ENCODE peak calls at places on chromosomes 7 and 10, in six cellular contexts. One of them, this sample, is unnamed.
A peak's percentile ranks its signal among the peaks of the same experiment; 100 is the strongest.

GRCh38 chr10:5977471-5978370 is at the start of gene IL15RA:
- DNase-seq in HepG2: peak; percentile 24
- DNase-seq in stomach: peak; percentile 90
- DNase-seq in tibial nerve: no peak
- DNase-seq in NB4: peak; percentile 86
- DNase-seq in ovary: peak; percentile 70
- DNase-seq in this sample: peak; percentile 74

GRCh38 chr10:75197066-75197465 is 13.5 kb upstream of the VDAC2 start:
- DNase-seq in tibial nerve: no peak
- DNase-seq in stomach: no peak
- DNase-seq in ovary: no peak
- DNase-seq in HepG2: no peak
- DNase-seq in NB4: no peak
- DNase-seq in this sample: no peak

GRCh38 chr7:41912851-41913580 is 210.1 kb upstream of the INHBA start:
- DNase-seq in tibial nerve: no peak
- DNase-seq in stomach: no peak
- DNase-seq in HepG2: no peak
- DNase-seq in NB4: no peak
- DNase-seq in ovary: no peak
- DNase-seq in this sample: no peak

GRCh38 chr10:21534611-21535493 is 820 bp downstream of the MLLT10 start:
- DNase-seq in NB4: peak; percentile 68
- DNase-seq in stomach: peak; percentile 48
- DNase-seq in ovary: peak; percentile 74
- DNase-seq in HepG2: peak; percentile 60
- DNase-seq in tibial nerve: peak; percentile 48
- DNase-seq in this sample: no peak

GRCh38 chr7:20578257-20578771 is 37.2 kb upstream of the ABCB5 start:
- DNase-seq in NB4: no peak
- DNase-seq in tibial nerve: no peak
- DNase-seq in HepG2: no peak
- DNase-seq in ovary: no peak
- DNase-seq in stomach: no peak
- DNase-seq in this sample: no peak

GRCh38 chr7:117502338-117502737 is 22.5 kb downstream of the CFTR start:
- DNase-seq in stomach: no peak
- DNase-seq in tibial nerve: no peak
- DNase-seq in ovary: no peak
- DNase-seq in HepG2: no peak
- DNase-seq in NB4: no peak
- DNase-seq in this sample: no peak

GRCh38 chr10:97434055-97434454 is 8.1 kb downstream of the PGAM1 start:
- DNase-seq in ovary: no peak
- DNase-seq in NB4: peak; percentile 49
- DNase-seq in stomach: no peak
- DNase-seq in HepG2: no peak
- DNase-seq in tibial nerve: no peak
- DNase-seq in this sample: no peak

GRCh38 chr10:120184547-120185337 is 272.3 kb upstream of the PLPP4 start:
- DNase-seq in NB4: no peak
- DNase-seq in ovary: no peak
- DNase-seq in HepG2: no peak
- DNase-seq in stomach: no peak
- DNase-seq in tibial nerve: no peak
- DNase-seq in this sample: no peak

GRCh38 chr10:29784175-29784773 is 149.5 kb upstream of the SVIL start:
- DNase-seq in HepG2: peak; percentile 29
- DNase-seq in ovary: peak; percentile 56
- DNase-seq in stomach: peak; percentile 41
- DNase-seq in NB4: no peak
- DNase-seq in tibial nerve: peak; percentile 17
- DNase-seq in this sample: peak; percentile 77

GRCh38 chr7:37208528-37208927 is 240.1 kb downstream of the ELMO1 start:
- DNase-seq in NB4: peak; percentile 61
- DNase-seq in ovary: peak; percentile 50
- DNase-seq in stomach: peak; percentile 40
- DNase-seq in HepG2: peak; percentile 53
- DNase-seq in tibial nerve: peak; percentile 65
- DNase-seq in this sample: peak; percentile 32

GRCh38 chr7:86645676-86646276 is 2.1 kb downstream of the GRM3 start:
- DNase-seq in ovary: no peak
- DNase-seq in tibial nerve: no peak
- DNase-seq in HepG2: no peak
- DNase-seq in NB4: no peak
- DNase-seq in stomach: no peak
- DNase-seq in this sample: no peak

GRCh38 chr10:119502618-119503155 is 39.8 kb downstream of the RGS10 start:
- DNase-seq in tibial nerve: no peak
- DNase-seq in ovary: no peak
- DNase-seq in stomach: no peak
- DNase-seq in NB4: no peak
- DNase-seq in HepG2: no peak
- DNase-seq in this sample: no peak

GRCh38 chr7:371779-372545 is 82.0 kb downstream of the FOXL3 start:
- DNase-seq in ovary: peak; percentile 30
- DNase-seq in tibial nerve: peak; percentile 8
- DNase-seq in stomach: peak; percentile 25
- DNase-seq in HepG2: no peak
- DNase-seq in NB4: peak; percentile 29
- DNase-seq in this sample: peak; percentile 48

GRCh38 chr7:44622342-44623151 is 16.1 kb downstream of the OGDH start:
- DNase-seq in ovary: no peak
- DNase-seq in NB4: no peak
- DNase-seq in stomach: no peak
- DNase-seq in HepG2: peak; percentile 71
- DNase-seq in tibial nerve: no peak
- DNase-seq in this sample: peak; percentile 27

GRCh38 chr7:44348300-44348699 is 22.9 kb upstream of the CAMK2B start:
- DNase-seq in NB4: peak; percentile 75
- DNase-seq in stomach: no peak
- DNase-seq in tibial nerve: no peak
- DNase-seq in ovary: no peak
- DNase-seq in HepG2: peak; percentile 51
- DNase-seq in this sample: peak; percentile 70

GRCh38 chr10:94409016-94409657 is 6.8 kb downstream of the TBC1D12 start:
- DNase-seq in tibial nerve: no peak
- DNase-seq in HepG2: no peak
- DNase-seq in ovary: no peak
- DNase-seq in NB4: no peak
- DNase-seq in stomach: no peak
- DNase-seq in this sample: no peak

GRCh38 chr7:5694221-5694754 is 87.2 kb downstream of the RNF216 start:
- DNase-seq in tibial nerve: no peak
- DNase-seq in ovary: no peak
- DNase-seq in stomach: no peak
- DNase-seq in HepG2: no peak
- DNase-seq in NB4: no peak
- DNase-seq in this sample: peak; percentile 45

GRCh38 chr7:91151916-91152315 is 112.3 kb upstream of the FZD1 start:
- DNase-seq in stomach: no peak
- DNase-seq in NB4: no peak
- DNase-seq in ovary: no peak
- DNase-seq in HepG2: no peak
- DNase-seq in tibial nerve: no peak
- DNase-seq in this sample: no peak

GRCh38 chr10:29469481-29470354 is 165.1 kb downstream of the SVIL start:
- DNase-seq in NB4: no peak
- DNase-seq in ovary: peak; percentile 64
- DNase-seq in tibial nerve: no peak
- DNase-seq in HepG2: no peak
- DNase-seq in stomach: no peak
- DNase-seq in this sample: no peak

GRCh38 chr10:19133992-19134391 is 85.4 kb downstream of the MALRD1 start:
- DNase-seq in NB4: no peak
- DNase-seq in ovary: no peak
- DNase-seq in HepG2: no peak
- DNase-seq in stomach: no peak
- DNase-seq in tibial nerve: no peak
- DNase-seq in this sample: no peak

GRCh38 chr7:28107960-28108359 is 72.6 kb downstream of the JAZF1 start:
- DNase-seq in NB4: no peak
- DNase-seq in tibial nerve: no peak
- DNase-seq in ovary: no peak
- DNase-seq in stomach: no peak
- DNase-seq in HepG2: no peak
- DNase-seq in this sample: peak; percentile 39

GRCh38 chr7:771241-772004 is 44.3 kb upstream of the PRKAR1B start:
- DNase-seq in tibial nerve: peak; percentile 40
- DNase-seq in NB4: no peak
- DNase-seq in stomach: peak; percentile 60
- DNase-seq in ovary: peak; percentile 90
- DNase-seq in HepG2: no peak
- DNase-seq in this sample: no peak

GRCh38 chr7:31883761-31884164 is 186.4 kb downstream of the PDE1C start:
- DNase-seq in stomach: no peak
- DNase-seq in tibial nerve: no peak
- DNase-seq in ovary: no peak
- DNase-seq in HepG2: no peak
- DNase-seq in NB4: peak; percentile 63
- DNase-seq in this sample: peak; percentile 43

GRCh38 chr7:30310674-30311362 is 26.4 kb downstream of the ZNRF2 start:
- DNase-seq in tibial nerve: no peak
- DNase-seq in NB4: no peak
- DNase-seq in HepG2: no peak
- DNase-seq in ovary: no peak
- DNase-seq in stomach: no peak
- DNase-seq in this sample: no peak

GRCh38 chr10:15824498-15824897 is 35.8 kb downstream of the MINDY3 start:
- DNase-seq in tibial nerve: no peak
- DNase-seq in NB4: peak; percentile 2
- DNase-seq in HepG2: no peak
- DNase-seq in ovary: no peak
- DNase-seq in stomach: no peak
- DNase-seq in this sample: no peak

GRCh38 chr10:57202356-57202755 is 841.3 kb upstream of the ZWINT start:
- DNase-seq in HepG2: no peak
- DNase-seq in ovary: no peak
- DNase-seq in tibial nerve: no peak
- DNase-seq in stomach: no peak
- DNase-seq in NB4: no peak
- DNase-seq in this sample: no peak

DNA sequence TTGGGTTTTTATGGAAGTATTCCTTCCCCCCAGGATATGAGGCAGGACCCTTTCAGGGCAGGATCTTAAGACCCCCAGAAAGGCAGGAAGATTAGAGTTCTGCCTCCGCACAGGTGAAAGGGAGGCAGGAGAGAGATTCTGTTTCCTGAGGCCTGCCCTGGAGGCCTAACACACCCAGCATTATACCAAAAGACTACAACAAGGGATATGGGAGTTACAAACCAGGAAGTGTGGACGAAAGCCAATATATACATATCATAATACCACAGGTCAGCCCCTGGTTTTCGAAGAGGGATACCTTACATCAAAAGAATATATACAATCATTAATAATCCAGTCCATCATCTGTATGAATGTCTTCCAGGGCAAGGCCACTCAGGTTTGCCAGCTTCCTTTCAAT is 14.2 kb downstream of the MINPP1 start:
- DNase-seq in tibial nerve: no peak
- DNase-seq in HepG2: no peak
- DNase-seq in stomach: no peak
- DNase-seq in ovary: no peak
- DNase-seq in NB4: no peak
- DNase-seq in this sample: no peak
- TF ChIP-seq POLR2A in tibial nerve: no peak
- TF ChIP-seq POLR2A in HepG2: no peak
- TF ChIP-seq POLR2A in stomach: no peak
- TF ChIP-seq POLR2A in ovary: no peak
- TF ChIP-seq POLR2A in NB4: no peak
- TF ChIP-seq POLR2A in this sample: no peak

DNA sequence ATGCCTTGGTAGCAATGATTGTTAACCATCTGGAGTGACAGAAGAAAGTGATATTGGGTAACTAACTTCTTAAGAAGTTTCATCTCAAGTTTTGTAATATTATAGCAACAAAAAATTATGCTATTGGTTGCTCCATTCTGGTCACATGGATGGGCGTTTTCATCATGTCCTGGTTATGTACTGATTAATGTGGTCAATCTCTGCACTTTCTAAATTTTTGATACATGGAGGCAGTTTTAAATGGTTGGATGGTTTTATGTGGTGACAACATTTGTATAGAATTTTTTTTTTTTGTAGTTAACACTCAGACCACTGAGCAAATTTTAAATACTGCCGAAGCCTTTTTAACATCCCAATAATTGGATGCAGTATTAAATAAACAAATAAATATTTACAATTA is 55.2 kb upstream of the CCAR1 start:
- DNase-seq in tibial nerve: no peak
- DNase-seq in ovary: no peak
- DNase-seq in NB4: no peak
- DNase-seq in HepG2: no peak
- DNase-seq in stomach: no peak
- DNase-seq in this sample: no peak
- TF ChIP-seq POLR2A in tibial nerve: no peak
- TF ChIP-seq POLR2A in ovary: no peak
- TF ChIP-seq POLR2A in NB4: no peak
- TF ChIP-seq POLR2A in HepG2: no peak
- TF ChIP-seq POLR2A in stomach: no peak
- TF ChIP-seq POLR2A in this sample: no peak

GRCh38 chr7:26949319-26949718 is 84.9 kb upstream of the SKAP2 start:
- DNase-seq in ovary: no peak
- DNase-seq in tibial nerve: no peak
- DNase-seq in HepG2: peak; percentile 86
- DNase-seq in NB4: no peak
- DNase-seq in stomach: no peak
- DNase-seq in this sample: no peak
- TF ChIP-seq POLR2A in ovary: no peak
- TF ChIP-seq POLR2A in tibial nerve: no peak
- TF ChIP-seq POLR2A in HepG2: no peak
- TF ChIP-seq POLR2A in NB4: no peak
- TF ChIP-seq POLR2A in stomach: no peak
- TF ChIP-seq POLR2A in this sample: no peak

GRCh38 chr7:158161194-158161593 is 426.4 kb downstream of the PTPRN2 start:
- DNase-seq in NB4: no peak
- DNase-seq in tibial nerve: no peak
- DNase-seq in ovary: no peak
- DNase-seq in stomach: no peak
- DNase-seq in HepG2: peak; percentile 18
- DNase-seq in this sample: no peak
- TF ChIP-seq POLR2A in NB4: no peak
- TF ChIP-seq POLR2A in tibial nerve: no peak
- TF ChIP-seq POLR2A in ovary: no peak
- TF ChIP-seq POLR2A in stomach: no peak
- TF ChIP-seq POLR2A in HepG2: no peak
- TF ChIP-seq POLR2A in this sample: no peak

This sample was measured in H54.